ENCODE peak calls at places on chromosomes 6 and 20, in ten cellular contexts. D, H, A, I, Y, P, F, O, S and Z are unnamed samples.
A peak's percentile ranks its signal among the peaks of the same experiment; 100 is the strongest.

GRCh38 chr6:162856885-162857284 is 129.1 kb downstream of the PACRG start:
- DNase-seq in D (no peak), H (peak; percentile 45), A (peak; percentile 72), I (no peak), Y (peak; percentile 67), P (no peak), F (peak; percentile 80), O (no peak), S (peak; percentile 79), Z (no peak)

GRCh38 chr20:10781526-10781925 is 107.7 kb upstream of the JAG1 start:
- DNase-seq in D (no peak), H (no peak), A (no peak), I (no peak), Y (no peak), P (no peak), F (no peak), O (no peak), S (no peak), Z (no peak)

GRCh38 chr20:36017034-36017951 is 48.9 kb downstream of the CNBD2 start:
- DNase-seq in D (no peak), H (peak; percentile 60), A (no peak), I (no peak), Y (peak; percentile 64), P (no peak), F (peak; percentile 28), O (no peak), S (no peak), Z (no peak)

GRCh38 chr20:41363601-41364000 is 3.0 kb downstream of the EMILIN3 start:
- DNase-seq in D (no peak), H (no peak), A (no peak), I (no peak), Y (no peak), P (no peak), F (no peak), O (no peak), S (no peak), Z (no peak)

GRCh38 chr20:46259260-46259859 is 48.9 kb downstream of the CDH22 start:
- DNase-seq in D (no peak), H (no peak), A (no peak), I (no peak), Y (no peak), P (no peak), F (no peak), O (no peak), S (no peak), Z (no peak)

GRCh38 chr20:49567421-49568256 is at the start of gene PTGIS:
- DNase-seq in D (no peak), H (peak; percentile 72), A (no peak), I (no peak), Y (no peak), P (no peak), F (peak; percentile 73), O (no peak), S (no peak), Z (no peak)

GRCh38 chr6:14478396-14479225 is 361.0 kb downstream of the CD83 start:
- DNase-seq in D (no peak), H (no peak), A (peak; percentile 33), I (no peak), Y (no peak), P (no peak), F (no peak), O (no peak), S (no peak), Z (no peak)

GRCh38 chr20:62860924-62861691 is 514 bp downstream of the TCFL5 start:
- DNase-seq in D (peak; percentile 10), H (no peak), A (no peak), I (peak; percentile 35), Y (peak; percentile 36), P (peak; percentile 43), F (peak; percentile 62), O (no peak), S (no peak), Z (no peak)

GRCh38 chr6:170346649-170347048 is 40.1 kb downstream of the FAM120B start:
- DNase-seq in D (no peak), H (no peak), A (no peak), I (no peak), Y (no peak), P (no peak), F (no peak), O (no peak), S (no peak), Z (no peak)

GRCh38 chr6:34745277-34746103 is 11.8 kb upstream of the SNRPC start:
- DNase-seq in D (no peak), H (peak; percentile 66), A (peak; percentile 52), I (no peak), Y (peak; percentile 73), P (no peak), F (peak; percentile 78), O (no peak), S (no peak), Z (no peak)

GRCh38 chr20:61373055-61373399 is 121.0 kb downstream of the CDH4 start:
- DNase-seq in D (no peak), H (no peak), A (no peak), I (no peak), Y (no peak), P (no peak), F (no peak), O (no peak), S (no peak), Z (no peak)

GRCh38 chr20:18694071-18694470 is 106.2 kb downstream of the DTD1 start:
- DNase-seq in D (no peak), H (no peak), A (no peak), I (no peak), Y (no peak), P (no peak), F (no peak), O (no peak), S (no peak), Z (no peak)

GRCh38 chr20:59033616-59034165 is 1.6 kb upstream of the ATP5F1E start:
- DNase-seq in D (no peak), H (no peak), A (no peak), I (no peak), Y (no peak), P (no peak), F (no peak), O (no peak), S (no peak), Z (no peak)

GRCh38 chr20:2244993-2245392 is 50.8 kb upstream of the TGM3 start:
- DNase-seq in D (no peak), H (no peak), A (no peak), I (no peak), Y (no peak), P (no peak), F (no peak), O (no peak), S (no peak), Z (no peak)